ENCODE peak calls at places on chromosomes 3 and 15, in four cellular contexts. T, R, Z and F are unnamed samples.

GRCh38 chr15:62344806-62345539 is 179.9 kb upstream of the C2CD4B start:
- DNase-seq in T (peak), R (peak), Z (no peak), F (peak)

GRCh38 chr15:96849501-96849900 is 519.0 kb downstream of the NR2F2 start:
- DNase-seq in T (peak), R (no peak), Z (no peak), F (no peak)

GRCh38 chr3:34782876-34783275 is 856.4 kb upstream of the ARPP21 start:
- DNase-seq in T (no peak), R (no peak), Z (no peak), F (no peak)

GRCh38 chr3:116181159-116181558 is 264.1 kb downstream of the LSAMP start:
- DNase-seq in T (no peak), R (no peak), Z (no peak), F (no peak)

GRCh38 chr3:25907081-25907480 is 117.2 kb downstream of the OXSM start:
- DNase-seq in T (no peak), R (no peak), Z (no peak), F (no peak)

GRCh38 chr15:101362359-101362758 is 67.3 kb upstream of the SNRPA1 start:
- DNase-seq in T (no peak), R (no peak), Z (peak), F (no peak)

GRCh38 chr3:161305095-161305991 is 66.0 kb downstream of the SPTSSB start:
- DNase-seq in T (peak), R (no peak), Z (no peak), F (no peak)

GRCh38 chr15:68432665-68433064 is 702 bp upstream of the ITGA11 start:
- DNase-seq in T (no peak), R (no peak), Z (peak), F (no peak)

GRCh38 chr3:81249540-81250029 is 511.9 kb downstream of the GBE1 start:
- DNase-seq in T (no peak), R (no peak), Z (no peak), F (no peak)

GRCh38 chr15:68316061-68316804 is 38.7 kb downstream of the FEM1B start:
- DNase-seq in T (no peak), R (no peak), Z (peak), F (no peak)

GRCh38 chr3:52059781-52060180 is 3.4 kb upstream of the DUSP7 start:
- DNase-seq in T (no peak), R (no peak), Z (no peak), F (no peak)

GRCh38 chr3:156059950-156060501 is 60.4 kb upstream of the KCNAB1 start:
- DNase-seq in T (no peak), R (no peak), Z (no peak), F (no peak)

GRCh38 chr3:138125548-138126221 is 6.5 kb downstream of the A4GNT start:
- DNase-seq in T (no peak), R (no peak), Z (no peak), F (no peak)

GRCh38 chr3:67704322-67704721 is 49.9 kb upstream of the SUCLG2 start:
- DNase-seq in T (no peak), R (no peak), Z (no peak), F (peak)

GRCh38 chr15:62847900-62848489 is 194.6 kb upstream of the TPM1 start:
- DNase-seq in T (no peak), R (peak), Z (peak), F (peak)

GRCh38 chr3:127407026-127407939 is 119.4 kb upstream of the PRR20G start:
- DNase-seq in T (no peak), R (no peak), Z (peak), F (no peak)

GRCh38 chr3:178320481-178321352 is 215.5 kb upstream of the KCNMB2 start:
- DNase-seq in T (peak), R (no peak), Z (no peak), F (no peak)

GRCh38 chr3:143605661-143605950 is 242.7 kb downstream of the SLC9A9 start:
- DNase-seq in T (no peak), R (no peak), Z (no peak), F (no peak)

GRCh38 chr3:143604402-143604801 is 243.9 kb downstream of the SLC9A9 start:
- DNase-seq in T (no peak), R (no peak), Z (no peak), F (no peak)

GRCh38 chr3:143604849-143605660 is 243.2 kb downstream of the SLC9A9 start:
- DNase-seq in T (no peak), R (no peak), Z (no peak), F (no peak)

GRCh38 chr3:143601738-143602480 is 246.4 kb downstream of the SLC9A9 start:
- DNase-seq in T (no peak), R (no peak), Z (no peak), F (peak)

DNA sequence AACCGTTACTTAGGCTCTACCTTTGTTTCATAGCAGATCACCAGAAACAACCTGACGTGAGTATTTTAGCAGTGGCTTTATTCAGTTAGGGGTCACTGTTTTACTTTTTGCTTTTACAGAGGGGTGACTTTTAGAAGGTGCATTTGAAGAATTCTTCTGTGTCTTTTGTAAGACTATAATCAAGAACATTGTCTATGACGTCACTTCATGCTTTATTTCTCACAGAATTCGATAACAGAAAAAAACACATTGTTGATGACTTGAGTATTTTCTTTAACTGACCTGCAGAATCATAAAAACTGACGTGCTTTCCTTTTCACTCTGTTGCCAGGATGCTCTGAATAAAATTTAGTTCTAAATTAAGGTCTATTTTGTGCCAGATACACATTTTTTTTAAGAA is 244.5 kb downstream of the SLC9A9 start:
- DNase-seq in T (no peak), R (no peak), Z (no peak), F (no peak)
- H3K4me3 ChIP-seq in T (no peak), R (no peak), Z (no peak), F (no peak)

GRCh38 chr3:71240035-71240434 is 343.5 kb downstream of the FOXP1 start:
- DNase-seq in T (no peak), R (no peak), Z (no peak), F (no peak)
- H3K4me3 ChIP-seq in T (no peak), R (no peak), Z (no peak), F (no peak)

GRCh38 chr3:45011756-45012441 is 14.2 kb upstream of the CLEC3B start:
- DNase-seq in T (peak), R (no peak), Z (no peak), F (no peak)
- H3K4me3 ChIP-seq in T (peak), R (no peak), Z (no peak), F (no peak)

GRCh38 chr3:184491011-184491576 is 70.5 kb upstream of the EPHB3 start:
- DNase-seq in T (no peak), R (no peak), Z (no peak), F (no peak)
- H3K4me3 ChIP-seq in T (no peak), R (no peak), Z (no peak), F (no peak)

DNA sequence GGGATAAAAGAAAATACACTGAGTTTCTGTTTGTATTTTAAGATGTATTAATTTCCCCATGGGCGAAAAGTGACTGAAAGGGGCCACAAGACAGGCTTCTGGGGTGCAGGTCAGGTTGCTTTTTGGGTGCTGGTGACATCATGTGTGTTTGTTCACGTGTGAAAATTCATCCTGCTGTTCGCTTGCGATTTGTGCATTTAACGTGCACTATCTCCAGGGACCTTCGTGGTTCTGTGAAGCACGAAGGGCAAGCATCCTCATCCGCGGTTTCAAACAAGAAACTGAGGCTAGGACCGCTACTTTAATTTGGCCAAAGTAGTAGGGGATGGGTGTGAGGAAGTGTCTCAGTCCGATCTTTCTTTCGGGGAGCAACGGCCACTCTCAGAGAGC is 1.6 kb upstream of the SMAD6 start:
- DNase-seq in T (no peak), R (no peak), Z (no peak), F (no peak)
- H3K4me3 ChIP-seq in T (peak), R (peak), Z (no peak), F (peak)

DNA sequence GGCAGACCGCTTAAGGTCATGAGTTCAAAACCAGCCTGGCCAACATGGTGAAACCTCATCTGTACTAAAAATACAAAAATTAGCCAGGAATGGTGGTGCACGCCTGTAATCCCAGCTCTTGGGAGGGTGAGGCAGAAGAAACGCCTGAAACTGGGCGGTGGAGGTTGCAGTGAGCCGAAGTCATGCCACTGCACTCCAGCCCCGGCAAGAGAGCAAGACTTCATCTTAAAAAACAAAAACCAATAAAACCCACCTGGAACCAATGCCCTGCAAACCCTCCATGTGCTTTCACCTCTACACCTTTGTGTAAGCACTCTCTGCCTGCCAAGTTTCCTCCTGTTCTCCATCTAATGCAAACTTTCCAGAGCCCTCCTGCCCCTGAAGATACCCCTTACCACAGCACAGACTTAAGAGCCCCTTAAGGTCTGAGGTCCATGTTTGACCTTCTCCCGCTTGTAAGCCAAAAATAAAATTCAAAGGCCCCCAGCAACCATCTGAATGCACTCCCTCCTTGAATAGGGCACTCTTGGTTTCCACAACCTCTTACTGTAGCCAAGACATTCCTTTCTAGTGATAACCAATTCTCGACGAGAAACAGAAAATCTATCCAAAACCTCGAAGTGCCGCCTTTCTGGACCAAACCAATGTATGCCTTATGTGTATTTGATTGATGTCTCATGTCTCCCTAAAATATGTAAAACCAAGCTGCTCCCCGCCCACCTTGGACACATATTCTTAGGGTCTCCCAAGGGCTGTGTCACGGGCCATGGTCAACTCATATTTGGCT is 3.0 kb downstream of the RPL32 start:
- DNase-seq in T (no peak), R (no peak), Z (no peak), F (no peak)
- H3K4me3 ChIP-seq in T (peak), R (no peak), Z (no peak), F (no peak)

DNA sequence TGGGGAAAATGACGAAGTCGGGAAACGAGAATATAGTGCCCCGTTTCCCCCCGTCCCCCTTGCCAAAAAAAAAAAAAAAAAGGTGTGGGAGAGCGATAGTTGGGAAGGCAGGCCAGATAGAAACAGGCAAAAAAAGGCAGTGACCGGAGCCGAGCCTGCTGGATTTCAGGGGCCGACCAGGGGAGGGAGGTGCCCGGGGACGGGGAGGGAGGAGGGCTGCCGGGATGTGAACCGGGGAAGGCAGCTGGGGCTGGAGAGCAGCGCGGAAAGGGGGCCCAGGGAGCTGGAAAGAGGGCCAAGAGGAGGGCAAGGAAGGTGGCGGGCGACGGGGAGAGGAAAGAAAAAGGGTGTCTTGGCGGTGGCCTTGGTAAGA is 831 bp downstream of the LRRN1 start:
- DNase-seq in T (no peak), R (peak), Z (no peak), F (peak)
- H3K4me3 ChIP-seq in T (no peak), R (no peak), Z (peak), F (peak)

GRCh38 chr3:195735036-195735695 is 14.4 kb downstream of the MUC20 start:
- DNase-seq in T (no peak), R (no peak), Z (no peak), F (no peak)
- H3K4me3 ChIP-seq in T (no peak), R (no peak), Z (no peak), F (no peak)